ENCODE peak calls at places on chromosomes 2 and 18, in nine cellular contexts. Q is astrocyte of the spinal cord, C is A549, D is lower lobe of right lung, V is AG10803, E is coronary artery, Z is epithelial cell of esophagus, Y is PC-3, P is fibroblast of lung. L is an unnamed sample.

GRCh38 chr2:151551556-151551955 is 141.9 kb downstream of the RIF1 start:
- DNase-seq in Q (no peak), C (no peak), D (no peak), V (no peak), E (no peak), Z (no peak), Y (no peak), P (no peak), L (no peak)

GRCh38 chr2:64638502-64639120 is 15.1 kb downstream of the SERTAD2 start:
- DNase-seq in Q (no peak), C (no peak), D (no peak), V (no peak), E (no peak), Z (peak; percentile 84), Y (peak; percentile 41), P (no peak), L (no peak)

GRCh38 chr2:217922101-217923006 is 80.4 kb downstream of the TNS1 start:
- DNase-seq in Q (no peak), C (no peak), D (no peak), V (peak; percentile 56), E (peak; percentile 94), Z (no peak), Y (no peak), P (peak; percentile 74), L (peak; percentile 54)

GRCh38 chr2:69959425-69959824 is 2.0 kb downstream of the ASPRV1 start:
- DNase-seq in Q (no peak), C (no peak), D (no peak), V (no peak), E (no peak), Z (no peak), Y (no peak), P (no peak), L (no peak)

GRCh38 chr2:228987441-228988155 is 283.5 kb downstream of the PID1 start:
- DNase-seq in Q (no peak), C (no peak), D (no peak), V (peak; percentile 15), E (no peak), Z (no peak), Y (no peak), P (no peak), L (no peak)

GRCh38 chr2:189231719-189232323 is 52.3 kb upstream of the COL5A2 start:
- DNase-seq in Q (no peak), C (peak; percentile 53), D (no peak), V (no peak), E (no peak), Z (peak; percentile 11), Y (peak; percentile 41), P (no peak), L (no peak)

GRCh38 chr2:160651416-160652200 is 158.0 kb upstream of the RBMS1 start:
- DNase-seq in Q (peak; percentile 13), C (no peak), D (no peak), V (peak; percentile 54), E (no peak), Z (no peak), Y (peak; percentile 39), P (peak; percentile 72), L (peak; percentile 60)

GRCh38 chr2:67384115-67384823 is 12.9 kb upstream of the ETAA1 start:
- DNase-seq in Q (no peak), C (no peak), D (no peak), V (no peak), E (no peak), Z (no peak), Y (no peak), P (no peak), L (no peak)

GRCh38 chr2:42917374-42918017 is 125.1 kb upstream of the HAAO start:
- DNase-seq in Q (peak; percentile 84), C (no peak), D (no peak), V (peak; percentile 92), E (no peak), Z (peak; percentile 47), Y (no peak), P (peak; percentile 87), L (peak; percentile 96)

GRCh38 chr2:220356076-220356475 is 728.6 kb downstream of the SLC4A3 start:
- DNase-seq in Q (no peak), C (no peak), D (no peak), V (no peak), E (no peak), Z (peak; percentile 68), Y (peak; percentile 63), P (peak; percentile 17), L (no peak)

GRCh38 chr2:214808961-214809750 is at the start of gene BARD1:
- DNase-seq in Q (peak; percentile 62), C (peak; percentile 49), D (peak; percentile 74), V (peak; percentile 50), E (peak; percentile 75), Z (peak; percentile 72), Y (peak; percentile 56), P (peak; percentile 56), L (peak; percentile 60)

DNA sequence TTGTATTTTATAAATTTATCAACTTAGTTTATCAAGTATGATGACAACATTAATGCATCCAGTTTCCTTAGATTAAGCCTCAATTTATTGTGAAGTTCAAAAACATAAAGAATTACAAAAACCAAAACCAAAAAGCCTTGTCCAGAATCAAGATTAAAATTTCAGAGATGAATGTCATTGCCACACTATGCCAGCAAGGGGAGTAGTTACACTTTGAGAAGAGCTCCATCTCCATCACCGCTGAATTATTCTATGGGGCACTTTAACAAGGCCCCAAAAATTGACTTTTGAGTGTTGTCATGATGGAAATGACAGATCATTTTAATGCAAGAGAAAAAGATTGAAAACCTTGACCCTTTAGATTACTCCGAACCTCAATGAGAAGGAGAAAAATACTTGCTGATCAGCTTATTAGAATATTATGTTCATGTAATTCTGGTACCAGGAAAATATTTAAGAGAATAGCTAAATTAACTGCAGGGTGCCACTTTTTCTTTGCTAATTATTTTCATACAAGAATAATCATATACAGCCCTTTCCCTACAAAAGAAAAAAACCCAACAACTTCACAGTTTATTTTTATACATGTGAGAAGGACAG is 152.5 kb upstream of the AQP4 start:
- DNase-seq in Q (peak; percentile 6), C (peak; percentile 13), D (no peak), V (no peak), E (no peak), Z (peak; percentile 44), Y (peak; percentile 45), P (no peak), L (peak; percentile 4)
- TF ChIP-seq CTCF in Q (peak; percentile 55), C (peak; percentile 51), D (peak; percentile 31), V (peak; percentile 43), E (no peak), Z (peak; percentile 77), Y (peak; percentile 81), P (no peak), L (peak; percentile 26)

GRCh38 chr2:179031731-179032408 is 18.1 kb downstream of the CCDC141 start:
- DNase-seq in Q (peak; percentile 48), C (no peak), D (no peak), V (peak; percentile 53), E (no peak), Z (no peak), Y (peak; percentile 20), P (no peak), L (no peak)
- H3K4me3 ChIP-seq in Q (no peak overlapping the region), C (no peak overlapping the region), D (no peak overlapping the region), V (no peak overlapping the region), E (no peak overlapping the region), Z (no peak overlapping the region), Y (no peak overlapping the region), P (no peak overlapping the region), L (no peak overlapping the region)

GRCh38 chr2:106098081-106098480 is 96.0 kb downstream of the UXS1 start:
- DNase-seq in Q (no peak), C (peak; percentile 24), D (no peak), V (no peak), E (no peak), Z (peak; percentile 29), Y (peak; percentile 27), P (no peak), L (peak; percentile 32)
- TF ChIP-seq CTCF in Q (peak; percentile 33), C (no peak), D (peak; percentile 25), V (peak; percentile 27), E (no peak), Z (peak; percentile 54), Y (peak; percentile 53), P (no peak), L (peak; percentile 50)

GRCh38 chr2:63053889-63054725 is 3.5 kb downstream of the OTX1 start:
- DNase-seq in Q (no peak), C (no peak), D (no peak), V (no peak), E (no peak), Z (no peak), Y (no peak), P (no peak), L (no peak)

GRCh38 chr2:63054812-63055509 is 4.3 kb downstream of the OTX1 start:
- DNase-seq in Q (no peak), C (no peak), D (no peak), V (no peak), E (no peak), Z (no peak), Y (no peak), P (no peak), L (no peak)

GRCh38 chr2:63056309-63057065 is 5.9 kb downstream of the OTX1 start:
- DNase-seq in Q (no peak), C (no peak), D (no peak), V (no peak), E (no peak), Z (no peak), Y (no peak), P (no peak), L (no peak)

GRCh38 chr2:63057249-63058148 is 6.9 kb downstream of the OTX1 start:
- DNase-seq in Q (no peak), C (no peak), D (no peak), V (no peak), E (no peak), Z (no peak), Y (no peak), P (no peak), L (no peak)

GRCh38 chr2:63055510-63056308 is 5.1 kb downstream of the OTX1 start:
- DNase-seq in Q (no peak), C (no peak), D (no peak), V (no peak), E (no peak), Z (no peak), Y (no peak), P (no peak), L (no peak)
- H3K4me3 ChIP-seq in Q (no peak overlapping the region), C (no peak overlapping the region), D (peak overlapping the region; percentile 29), V (peak overlapping the region; percentile 36), E (peak overlapping the region; percentile 56), Z (no peak overlapping the region), Y (no peak overlapping the region), P (no peak overlapping the region), L (peak overlapping the region; percentile 11)

GRCh38 chr2:200705305-200705985 is 106.3 kb upstream of the BZW1 start:
- DNase-seq in Q (no peak), C (peak; percentile 30), D (no peak), V (no peak), E (no peak), Z (peak; percentile 30), Y (no peak), P (peak; percentile 12), L (peak; percentile 43)
- TF ChIP-seq CTCF in Q (peak; percentile 46), C (peak; percentile 33), D (no peak), V (peak; percentile 35), E (no peak), Z (peak; percentile 41), Y (no peak), P (peak; percentile 27), L (peak; percentile 46)

GRCh38 chr18:21496277-21496835 is 104.1 kb downstream of the ESCO1 start:
- DNase-seq in Q (no peak), C (no peak), D (no peak), V (no peak), E (no peak), Z (no peak), Y (no peak), P (no peak), L (no peak)
- H3K4me3 ChIP-seq in Q (no peak overlapping the region), C (no peak overlapping the region), D (no peak overlapping the region), V (no peak overlapping the region), E (no peak overlapping the region), Z (no peak overlapping the region), Y (no peak overlapping the region), P (no peak overlapping the region), L (no peak overlapping the region)